ENCODE peak calls at places on chromosomes 16 and 17, in five cellular contexts. One of them, this sample, is unnamed.

GRCh38 chr17:2173005-2173404 is 118.1 kb downstream of the HIC1 start:
- DNase-seq in heart right ventricle: no peak
- DNase-seq in cardiac fibroblast: peak; percentile 52
- DNase-seq in heart left ventricle: no peak
- DNase-seq in fibroblast of mammary gland: peak; percentile 59
- DNase-seq in this sample: no peak

GRCh38 chr17:81656835-81657234 is 493 bp upstream of the PDE6G start:
- DNase-seq in heart right ventricle: no peak
- DNase-seq in cardiac fibroblast: peak; percentile 22
- DNase-seq in heart left ventricle: no peak
- DNase-seq in fibroblast of mammary gland: no peak
- DNase-seq in this sample: no peak

GRCh38 chr17:40320771-40321501 is 12.0 kb downstream of the RARA start:
- DNase-seq in heart right ventricle: peak; percentile 69
- DNase-seq in cardiac fibroblast: peak; percentile 73
- DNase-seq in heart left ventricle: no peak
- DNase-seq in fibroblast of mammary gland: no peak
- DNase-seq in this sample: no peak

GRCh38 chr17:10327640-10328039 is 45.2 kb downstream of the MYH13 start:
- DNase-seq in heart right ventricle: peak; percentile 73
- DNase-seq in cardiac fibroblast: peak; percentile 87
- DNase-seq in heart left ventricle: peak; percentile 81
- DNase-seq in fibroblast of mammary gland: peak; percentile 82
- DNase-seq in this sample: peak; percentile 47

GRCh38 chr17:27499451-27500265 is 43.4 kb downstream of the KSR1 start:
- DNase-seq in heart right ventricle: no peak
- DNase-seq in cardiac fibroblast: no peak
- DNase-seq in heart left ventricle: no peak
- DNase-seq in fibroblast of mammary gland: no peak
- DNase-seq in this sample: no peak

GRCh38 chr17:50201226-50201854 is at the start of gene COL1A1:
- DNase-seq in heart right ventricle: peak; percentile 74
- DNase-seq in cardiac fibroblast: peak; percentile 94
- DNase-seq in heart left ventricle: peak; percentile 85
- DNase-seq in fibroblast of mammary gland: peak; percentile 85
- DNase-seq in this sample: no peak

GRCh38 chr17:60863892-60864673 is 186.4 kb downstream of the BCAS3 start:
- DNase-seq in heart right ventricle: no peak
- DNase-seq in cardiac fibroblast: peak; percentile 25
- DNase-seq in heart left ventricle: no peak
- DNase-seq in fibroblast of mammary gland: peak; percentile 3
- DNase-seq in this sample: no peak

GRCh38 chr16:48526058-48526957 is 83.7 kb downstream of the N4BP1 start:
- DNase-seq in heart right ventricle: no peak
- DNase-seq in cardiac fibroblast: no peak
- DNase-seq in heart left ventricle: no peak
- DNase-seq in fibroblast of mammary gland: no peak
- DNase-seq in this sample: no peak

GRCh38 chr17:43536236-43537088 is 9.7 kb downstream of the ETV4 start:
- DNase-seq in heart right ventricle: no peak
- DNase-seq in cardiac fibroblast: peak; percentile 76
- DNase-seq in heart left ventricle: no peak
- DNase-seq in fibroblast of mammary gland: peak; percentile 93
- DNase-seq in this sample: no peak

GRCh38 chr17:67503184-67503583 is 126.1 kb downstream of the PITPNC1 start:
- DNase-seq in heart right ventricle: no peak
- DNase-seq in cardiac fibroblast: no peak
- DNase-seq in heart left ventricle: no peak
- DNase-seq in fibroblast of mammary gland: peak; percentile 79
- DNase-seq in this sample: no peak

GRCh38 chr17:79453481-79453880 is 157.4 kb downstream of the RBFOX3 start:
- DNase-seq in heart right ventricle: no peak
- DNase-seq in cardiac fibroblast: no peak
- DNase-seq in heart left ventricle: no peak
- DNase-seq in fibroblast of mammary gland: no peak
- DNase-seq in this sample: no peak

GRCh38 chr16:77898671-77899211 is 110.4 kb downstream of the VAT1L start:
- DNase-seq in heart right ventricle: no peak
- DNase-seq in cardiac fibroblast: peak; percentile 32
- DNase-seq in heart left ventricle: no peak
- DNase-seq in fibroblast of mammary gland: peak; percentile 82
- DNase-seq in this sample: no peak

GRCh38 chr17:35793257-35793656 is 2.2 kb downstream of the MMP28 start:
- DNase-seq in heart right ventricle: no peak
- DNase-seq in cardiac fibroblast: no peak
- DNase-seq in heart left ventricle: no peak
- DNase-seq in fibroblast of mammary gland: no peak
- DNase-seq in this sample: no peak

GRCh38 chr16:66928702-66929388 is 3.5 kb upstream of the RRAD start:
- DNase-seq in heart right ventricle: no peak
- DNase-seq in cardiac fibroblast: peak; percentile 43
- DNase-seq in heart left ventricle: no peak
- DNase-seq in fibroblast of mammary gland: peak; percentile 33
- DNase-seq in this sample: no peak

GRCh38 chr17:35023538-35023937 is 40.0 kb downstream of the RFFL start:
- DNase-seq in heart right ventricle: no peak
- DNase-seq in cardiac fibroblast: no peak
- DNase-seq in heart left ventricle: no peak
- DNase-seq in fibroblast of mammary gland: no peak
- DNase-seq in this sample: no peak

GRCh38 chr17:18257747-18258355 is 687 bp downstream of the FLII start:
- DNase-seq in heart right ventricle: peak; percentile 75
- DNase-seq in cardiac fibroblast: peak; percentile 62
- DNase-seq in heart left ventricle: peak; percentile 89
- DNase-seq in fibroblast of mammary gland: peak; percentile 77
- DNase-seq in this sample: no peak

GRCh38 chr17:17051380-17051779 is 9.1 kb downstream of the MPRIP start:
- DNase-seq in heart right ventricle: no peak
- DNase-seq in cardiac fibroblast: no peak
- DNase-seq in heart left ventricle: no peak
- DNase-seq in fibroblast of mammary gland: no peak
- DNase-seq in this sample: no peak

GRCh38 chr17:8745586-8746500 is 1.2 kb upstream of the CCDC42 start:
- DNase-seq in heart right ventricle: peak; percentile 80
- DNase-seq in cardiac fibroblast: peak; percentile 68
- DNase-seq in heart left ventricle: peak; percentile 90
- DNase-seq in fibroblast of mammary gland: peak; percentile 56
- DNase-seq in this sample: peak; percentile 90

GRCh38 chr16:79647586-79647985 is 47.0 kb upstream of the MAF start:
- DNase-seq in heart right ventricle: no peak
- DNase-seq in cardiac fibroblast: no peak
- DNase-seq in heart left ventricle: no peak
- DNase-seq in fibroblast of mammary gland: no peak
- DNase-seq in this sample: no peak

GRCh38 chr17:21042434-21043295 is at the start of gene USP22:
- DNase-seq in heart right ventricle: no peak
- DNase-seq in cardiac fibroblast: no peak
- DNase-seq in heart left ventricle: no peak
- DNase-seq in fibroblast of mammary gland: no peak
- DNase-seq in this sample: peak; percentile 36

GRCh38 chr16:86508947-86509758 is 1.2 kb upstream of the FOXF1 start:
- DNase-seq in heart right ventricle: peak; percentile 63
- DNase-seq in cardiac fibroblast: peak; percentile 73
- DNase-seq in heart left ventricle: peak; percentile 82
- DNase-seq in fibroblast of mammary gland: peak; percentile 64
- DNase-seq in this sample: no peak

GRCh38 chr17:60229189-60229802 is 79.5 kb downstream of the CA4 start:
- DNase-seq in heart right ventricle: no peak
- DNase-seq in cardiac fibroblast: no peak
- DNase-seq in heart left ventricle: no peak
- DNase-seq in fibroblast of mammary gland: peak; percentile 51
- DNase-seq in this sample: no peak

GRCh38 chr16:86448306-86448705 is 62.0 kb upstream of the FOXF1 start:
- DNase-seq in heart right ventricle: no peak
- DNase-seq in cardiac fibroblast: no peak
- DNase-seq in heart left ventricle: no peak
- DNase-seq in fibroblast of mammary gland: no peak
- DNase-seq in this sample: no peak

GRCh38 chr16:81599034-81599744 is 154.6 kb downstream of the CMIP start:
- DNase-seq in heart right ventricle: no peak
- DNase-seq in cardiac fibroblast: no peak
- DNase-seq in heart left ventricle: peak; percentile 25
- DNase-seq in fibroblast of mammary gland: no peak
- DNase-seq in this sample: no peak

GRCh38 chr16:22813223-22813945 is 578 bp upstream of the HS3ST2 start:
- DNase-seq in heart right ventricle: peak; percentile 56
- DNase-seq in cardiac fibroblast: peak; percentile 12
- DNase-seq in heart left ventricle: peak; percentile 74
- DNase-seq in fibroblast of mammary gland: peak; percentile 43
- DNase-seq in this sample: no peak

GRCh38 chr16:22816475-22816874 is 2.5 kb downstream of the HS3ST2 start:
- DNase-seq in heart right ventricle: no peak
- DNase-seq in cardiac fibroblast: no peak
- DNase-seq in heart left ventricle: no peak
- DNase-seq in fibroblast of mammary gland: peak; percentile 9
- DNase-seq in this sample: no peak

GRCh38 chr16:22814330-22815105 is 556 bp downstream of the HS3ST2 start:
- DNase-seq in heart right ventricle: peak; percentile 12
- DNase-seq in cardiac fibroblast: no peak
- DNase-seq in heart left ventricle: peak; percentile 46
- DNase-seq in fibroblast of mammary gland: no peak
- DNase-seq in this sample: no peak

GRCh38 chr16:22815863-22816262 is 1.9 kb downstream of the HS3ST2 start:
- DNase-seq in heart right ventricle: no peak
- DNase-seq in cardiac fibroblast: no peak
- DNase-seq in heart left ventricle: no peak
- DNase-seq in fibroblast of mammary gland: no peak
- DNase-seq in this sample: no peak

GRCh38 chr16:22813946-22814325 is at the start of gene HS3ST2:
- DNase-seq in heart right ventricle: peak; percentile 42
- DNase-seq in cardiac fibroblast: peak; percentile 0
- DNase-seq in heart left ventricle: peak; percentile 70
- DNase-seq in fibroblast of mammary gland: peak; percentile 26
- DNase-seq in this sample: peak; percentile 23
- TF ChIP-seq CTCF in heart right ventricle: peak; percentile 56
- TF ChIP-seq CTCF in cardiac fibroblast: no peak
- TF ChIP-seq CTCF in heart left ventricle: peak; percentile 25
- TF ChIP-seq CTCF in fibroblast of mammary gland: no peak
- TF ChIP-seq CTCF in this sample: peak; percentile 46

GRCh38 chr17:83053021-83053778 is 26.2 kb upstream of the METRNL start:
- DNase-seq in heart right ventricle: no peak
- DNase-seq in cardiac fibroblast: no peak
- DNase-seq in heart left ventricle: peak; percentile 61
- DNase-seq in fibroblast of mammary gland: peak; percentile 55
- DNase-seq in this sample: no peak

GRCh38 chr17:83050651-83051422 is 28.6 kb upstream of the METRNL start:
- DNase-seq in heart right ventricle: peak; percentile 41
- DNase-seq in cardiac fibroblast: no peak
- DNase-seq in heart left ventricle: peak; percentile 62
- DNase-seq in fibroblast of mammary gland: no peak
- DNase-seq in this sample: no peak

GRCh38 chr17:83053779-83054451 is 25.5 kb upstream of the METRNL start:
- DNase-seq in heart right ventricle: no peak
- DNase-seq in cardiac fibroblast: no peak
- DNase-seq in heart left ventricle: peak; percentile 71
- DNase-seq in fibroblast of mammary gland: no peak
- DNase-seq in this sample: no peak

GRCh38 chr17:83052241-83052564 is 27.2 kb upstream of the METRNL start:
- DNase-seq in heart right ventricle: no peak
- DNase-seq in cardiac fibroblast: no peak
- DNase-seq in heart left ventricle: no peak
- DNase-seq in fibroblast of mammary gland: no peak
- DNase-seq in this sample: no peak

DNA sequence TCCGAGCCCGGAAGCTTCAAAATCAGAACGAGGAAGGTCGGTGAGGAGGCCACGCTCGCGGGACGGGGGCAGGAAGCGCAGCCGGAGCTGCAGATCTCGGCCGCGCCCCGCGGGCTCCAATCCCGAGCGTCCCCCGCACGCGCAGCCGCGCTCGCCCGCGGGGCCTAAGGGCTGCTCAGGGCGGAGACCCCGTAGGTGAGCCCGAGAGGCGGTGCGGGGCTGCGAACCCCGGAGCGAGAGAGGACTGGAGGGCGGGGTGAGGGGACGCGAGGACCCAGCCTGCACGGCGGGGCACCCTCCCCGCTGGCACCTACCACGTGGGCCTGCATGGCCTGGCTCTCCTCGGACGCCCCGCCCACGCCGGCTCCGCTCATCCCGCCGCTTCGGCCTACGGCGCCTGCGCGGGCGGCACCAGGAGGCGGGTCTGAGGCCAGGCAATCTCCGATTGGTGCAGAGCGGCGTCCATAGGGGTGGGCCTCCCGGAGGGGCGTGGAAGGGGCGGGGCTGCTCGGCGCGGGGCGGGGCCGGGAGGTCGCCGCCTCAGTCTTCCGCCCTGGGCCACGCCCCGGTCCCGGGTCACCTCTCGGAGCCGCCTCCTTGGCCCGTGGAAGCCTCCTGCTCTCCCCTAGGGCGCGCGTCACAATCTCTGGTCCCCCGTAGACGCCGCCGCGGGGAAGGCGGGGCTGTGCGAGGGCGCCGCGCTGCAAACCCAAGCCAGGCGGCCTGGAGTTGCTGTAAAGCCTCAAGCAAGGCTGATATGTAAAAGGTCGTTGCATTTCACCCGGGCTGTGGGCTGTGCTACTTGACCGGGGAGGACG is 27.8 kb upstream of the METRNL start:
- DNase-seq in heart right ventricle: peak; percentile 98
- DNase-seq in cardiac fibroblast: peak; percentile 98
- DNase-seq in heart left ventricle: peak; percentile 99
- DNase-seq in fibroblast of mammary gland: peak; percentile 95
- DNase-seq in this sample: peak; percentile 86
- TF ChIP-seq CTCF in heart right ventricle: peak; percentile 22
- TF ChIP-seq CTCF in cardiac fibroblast: no peak
- TF ChIP-seq CTCF in heart left ventricle: no peak
- TF ChIP-seq CTCF in fibroblast of mammary gland: no peak
- TF ChIP-seq CTCF in this sample: no peak

DNA sequence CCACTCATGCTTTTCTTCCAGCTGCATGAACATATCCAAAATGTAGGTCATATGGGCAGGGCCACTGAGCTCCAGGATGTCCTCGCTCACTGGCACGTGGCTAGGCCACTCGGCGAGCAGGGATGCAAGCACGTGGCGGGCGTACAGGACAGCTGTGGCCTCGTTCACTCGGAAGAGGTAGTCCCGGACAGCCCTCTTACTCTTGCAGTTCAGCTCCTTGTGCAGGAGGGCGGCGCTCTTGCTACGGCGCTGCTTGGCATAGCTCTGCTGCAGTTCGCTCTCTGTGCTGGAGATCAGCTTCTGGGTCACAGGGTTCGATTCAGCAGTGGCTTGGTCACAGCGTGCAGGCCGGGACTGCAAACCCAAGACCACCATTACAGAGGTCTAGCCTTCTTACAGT is 53.1 kb upstream of the ATP2A3 start:
- DNase-seq in heart right ventricle: no peak
- DNase-seq in cardiac fibroblast: no peak
- DNase-seq in heart left ventricle: no peak
- DNase-seq in fibroblast of mammary gland: no peak
- DNase-seq in this sample: no peak
- TF ChIP-seq CTCF in heart right ventricle: peak; percentile 8
- TF ChIP-seq CTCF in cardiac fibroblast: no peak
- TF ChIP-seq CTCF in heart left ventricle: no peak
- TF ChIP-seq CTCF in fibroblast of mammary gland: no peak
- TF ChIP-seq CTCF in this sample: no peak

DNA sequence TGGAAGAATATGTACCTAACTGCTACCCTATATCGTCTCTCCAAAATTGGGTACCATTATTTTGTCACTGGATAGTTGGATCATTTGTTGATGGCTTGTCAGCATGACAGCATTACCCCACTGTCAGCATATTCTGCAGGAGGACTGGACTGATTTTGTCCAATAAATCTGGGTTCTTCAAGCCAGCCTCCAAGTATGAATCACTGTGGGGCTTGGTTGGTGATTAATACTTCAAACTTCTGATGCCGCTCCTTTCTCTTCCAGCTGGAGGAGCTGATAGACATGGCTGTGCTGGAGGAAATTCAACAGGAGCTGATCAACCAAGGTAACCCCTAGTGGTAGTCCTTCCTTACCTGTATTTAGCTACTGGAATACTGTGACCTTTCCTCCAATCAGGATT is 2.5 kb downstream of the RPAIN start:
- DNase-seq in heart right ventricle: no peak
- DNase-seq in cardiac fibroblast: peak; percentile 21
- DNase-seq in heart left ventricle: no peak
- DNase-seq in fibroblast of mammary gland: peak; percentile 81
- DNase-seq in this sample: no peak
- TF ChIP-seq CTCF in heart right ventricle: no peak
- TF ChIP-seq CTCF in cardiac fibroblast: no peak
- TF ChIP-seq CTCF in heart left ventricle: no peak
- TF ChIP-seq CTCF in fibroblast of mammary gland: peak; percentile 18
- TF ChIP-seq CTCF in this sample: no peak